ENCODE peak calls at places on chromosomes 2 and 18, in eight cellular contexts. X is fibroblast of lung, E is choroid plexus epithelial cell, K is body of pancreas, P is lower leg skin, N is psoas muscle, A is IMR-90, M is heart left ventricle. Z is an unnamed sample.

GRCh38 chr2:181041661-181042060 is 61.3 kb downstream of the UBE2E3 start:
- DNase-seq in P (no peak), E (no peak), X (no peak), K (no peak), N (no peak), M (no peak), A (peak; percentile 39), Z (no peak)

GRCh38 chr2:230906471-230907230 is 18.4 kb downstream of the GPR55 start:
- DNase-seq in N (no peak), P (no peak), M (peak; percentile 9), X (no peak), A (no peak), E (no peak), K (no peak), Z (no peak)

GRCh38 chr2:24365051-24365450 is 4.7 kb upstream of the ITSN2 start:
- DNase-seq in X (no peak), P (peak; percentile 83), E (peak; percentile 22), N (peak; percentile 95), A (no peak), K (peak; percentile 83), M (peak; percentile 83), Z (peak; percentile 35)

GRCh38 chr2:8494589-8494988 is 187.3 kb upstream of the ID2 start:
- DNase-seq in M (peak; percentile 52), X (no peak), P (no peak), N (no peak), E (no peak), K (no peak), A (no peak), Z (peak; percentile 23)

GRCh38 chr2:219615894-219616293 is 11.5 kb upstream of the SLC4A3 start:
- DNase-seq in K (no peak), N (no peak), E (no peak), X (no peak), P (no peak), M (no peak), A (no peak), Z (no peak)

GRCh38 chr2:140586379-140586778 is 1544.4 kb downstream of the LRP1B start:
- DNase-seq in P (no peak), M (no peak), E (peak; percentile 38), K (peak; percentile 27), X (peak; percentile 8), A (peak; percentile 30), N (no peak), Z (peak; percentile 10)

GRCh38 chr18:22538463-22538862 is 120.7 kb upstream of the CTAGE1 start:
- DNase-seq in N (peak; percentile 62), E (no peak), M (peak; percentile 64), A (no peak), X (no peak), K (peak; percentile 21), P (peak; percentile 58), Z (no peak)

GRCh38 chr18:79571221-79572092 is 108.1 kb upstream of the CTDP1 start:
- DNase-seq in A (no peak), P (no peak), E (no peak), X (no peak), N (peak; percentile 44), K (peak; percentile 7), M (peak; percentile 15), Z (no peak)

GRCh38 chr2:128536925-128537620 is 218.4 kb upstream of the HS6ST1 start:
- DNase-seq in K (no peak), X (peak; percentile 98), E (peak; percentile 97), P (no peak), N (no peak), M (no peak), A (peak; percentile 99), Z (peak; percentile 87)

GRCh38 chr18:46352520-46353250 is 248.5 kb downstream of the HAUS1 start:
- DNase-seq in K (no peak), P (no peak), X (no peak), E (no peak), M (no peak), A (no peak), N (no peak), Z (no peak)

GRCh38 chr2:7849027-7849426 is 832.8 kb upstream of the ID2 start:
- DNase-seq in K (no peak), E (no peak), P (no peak), N (no peak), A (no peak), M (no peak), X (no peak), Z (no peak)

GRCh38 chr2:161161074-161161577 is 898 bp downstream of the TANK start:
- DNase-seq in K (no peak), P (no peak), M (no peak), A (no peak), X (no peak), E (peak; percentile 26), N (no peak), Z (peak; percentile 21)

GRCh38 chr2:151965884-151966283 is 133.0 kb downstream of the CACNB4 start:
- DNase-seq in P (no peak), K (no peak), E (no peak), X (no peak), M (no peak), A (no peak), N (no peak), Z (no peak)

GRCh38 chr2:112026509-112026908 is 28.6 kb upstream of the TMEM87B start:
- DNase-seq in N (no peak), P (no peak), E (no peak), X (no peak), K (no peak), M (no peak), A (no peak), Z (no peak)

GRCh38 chr2:212843409-212844199 is 305.0 kb upstream of the ERBB4 start:
- DNase-seq in E (peak; percentile 63), M (no peak), P (no peak), K (no peak), X (peak; percentile 58), A (peak; percentile 91), N (no peak), Z (peak; percentile 93)

GRCh38 chr18:38586327-38586726 is 1020.7 kb upstream of the CELF4 start:
- DNase-seq in A (no peak), N (no peak), P (no peak), E (no peak), M (no peak), K (no peak), X (no peak), Z (no peak)

GRCh38 chr18:27114842-27115241 is 70.3 kb downstream of the CHST9 start:
- DNase-seq in E (peak; percentile 3), X (no peak), M (no peak), A (no peak), K (no peak), N (no peak), P (no peak), Z (no peak)

GRCh38 chr18:27113358-27113757 is 71.8 kb downstream of the CHST9 start:
- DNase-seq in K (no peak), A (no peak), M (no peak), X (no peak), E (no peak), P (no peak), N (no peak), Z (no peak)

GRCh38 chr18:27110319-27110718 is 74.8 kb downstream of the CHST9 start:
- DNase-seq in X (no peak), A (no peak), P (no peak), K (no peak), E (no peak), M (no peak), N (no peak), Z (no peak)

GRCh38 chr18:27109403-27109802 is 75.7 kb downstream of the CHST9 start:
- DNase-seq in P (no peak), M (no peak), N (no peak), E (no peak), A (no peak), K (peak; percentile 18), X (no peak), Z (no peak)

GRCh38 chr18:27108842-27109241 is 76.3 kb downstream of the CHST9 start:
- DNase-seq in N (no peak), M (no peak), A (no peak), X (no peak), E (no peak), P (no peak), K (no peak), Z (no peak)
- H3K4me3 ChIP-seq in N (no peak overlapping the region), M (no peak overlapping the region), A (no peak overlapping the region), X (no peak overlapping the region), E (no peak overlapping the region), P (no peak overlapping the region), K (no peak overlapping the region), Z (no peak overlapping the region)

GRCh38 chr2:221640686-221641085 is 68.6 kb upstream of the EPHA4 start:
- DNase-seq in K (no peak), A (no peak), P (no peak), M (no peak), E (no peak), N (no peak), X (no peak), Z (no peak)

GRCh38 chr2:221641181-221641871 is 69.2 kb upstream of the EPHA4 start:
- DNase-seq in K (no peak), E (peak; percentile 3), X (no peak), A (no peak), N (no peak), M (no peak), P (no peak), Z (peak; percentile 46)

GRCh38 chr2:221635949-221636348 is 63.8 kb upstream of the EPHA4 start:
- DNase-seq in N (no peak), X (no peak), A (no peak), K (peak; percentile 64), E (no peak), M (no peak), P (no peak), Z (no peak)
- TF ChIP-seq CTCF in N (no peak), X (no peak), A (no peak), K (peak; percentile 64), E (no peak), M (no peak), P (no peak), Z (no peak)

GRCh38 chr2:3399403-3399802 is 19.9 kb downstream of the TRAPPC12 start:
- DNase-seq in K (no peak), N (no peak), X (no peak), A (no peak), E (no peak), M (no peak), P (no peak), Z (no peak)
- H3K4me3 ChIP-seq in K (no peak overlapping the region), N (no peak overlapping the region), X (no peak overlapping the region), A (no peak overlapping the region), E (no peak overlapping the region), M (no peak overlapping the region), P (no peak overlapping the region), Z (no peak overlapping the region)

GRCh38 chr2:210363876-210364275 is 48.9 kb upstream of the MYL1 start:
- DNase-seq in E (no peak), M (no peak), X (no peak), N (no peak), A (no peak), P (no peak), K (no peak), Z (no peak)

GRCh38 chr2:210366675-210367080 is 51.7 kb upstream of the MYL1 start:
- DNase-seq in A (no peak), N (no peak), P (no peak), K (no peak), E (no peak), X (no peak), M (no peak), Z (no peak)

GRCh38 chr2:210360412-210360811 is 45.4 kb upstream of the MYL1 start:
- DNase-seq in A (no peak), N (no peak), E (no peak), M (no peak), P (no peak), X (no peak), K (no peak), Z (no peak)

DNA sequence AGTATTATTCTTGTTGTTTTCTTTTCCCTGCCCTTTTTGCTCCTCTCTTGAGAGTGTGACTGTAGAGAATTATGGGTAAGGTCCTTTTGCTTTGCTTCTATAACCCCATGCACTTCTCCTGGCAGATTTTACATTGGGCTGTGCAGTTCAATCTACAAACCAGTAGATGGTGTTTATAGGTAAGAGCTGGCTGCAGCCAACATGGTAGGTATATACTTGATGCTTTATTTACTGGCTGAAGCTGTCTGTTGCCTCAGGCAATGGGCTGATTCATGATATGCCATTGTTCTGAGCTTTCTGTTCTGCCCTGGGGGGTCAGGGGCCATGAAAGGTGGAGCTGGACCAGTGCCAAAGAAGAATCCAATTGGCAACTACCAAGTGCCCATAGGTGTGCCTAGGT is 48.3 kb upstream of the MYL1 start:
- DNase-seq in E (peak; percentile 17), N (no peak), X (no peak), A (no peak), K (no peak), M (no peak), P (no peak), Z (no peak)
- TF ChIP-seq CTCF in E (peak; percentile 20), N (peak; percentile 47), X (no peak), A (no peak), K (no peak), M (no peak), P (no peak), Z (no peak)